ENCODE peak calls at places on chromosomes 5 and 9, in seven cellular contexts. S, B, N, I, C, Q and K are unnamed samples.
A peak's percentile ranks its signal among the peaks of the same experiment; 100 is the strongest.

GRCh38 chr5:163190762-163191161 is 246.6 kb upstream of the CCNG1 start:
- DNase-seq in S (no peak), B (no peak), N (no peak), I (no peak), C (no peak), Q (no peak), K (no peak)

GRCh38 chr5:119341452-119342349 is 14.1 kb upstream of the TNFAIP8 start:
- DNase-seq in S (no peak), B (no peak), N (no peak), I (no peak), C (peak; percentile 48), Q (no peak), K (no peak)

GRCh38 chr5:92518318-92518913 is 1062.6 kb downstream of the NR2F1-AS1 start:
- DNase-seq in S (no peak), B (no peak), N (no peak), I (no peak), C (peak; percentile 31), Q (peak; percentile 67), K (peak; percentile 57)

GRCh38 chr5:78065663-78066062 is 228.8 kb downstream of the AP3B1 start:
- DNase-seq in S (no peak), B (no peak), N (no peak), I (no peak), C (no peak), Q (no peak), K (no peak)

GRCh38 chr5:31993182-31993961 is 180.7 kb downstream of the GOLPH3 start:
- DNase-seq in S (no peak), B (no peak), N (no peak), I (no peak), C (no peak), Q (peak; percentile 50), K (peak; percentile 67)

GRCh38 chr5:138241688-138242547 is 28.8 kb upstream of the CDC23 start:
- DNase-seq in S (peak; percentile 22), B (no peak), N (no peak), I (no peak), C (peak; percentile 78), Q (peak; percentile 18), K (no peak)

GRCh38 chr9:112558476-112558875 is 71.8 kb downstream of the KIAA1958 start:
- DNase-seq in S (no peak), B (no peak), N (no peak), I (no peak), C (no peak), Q (peak; percentile 23), K (peak; percentile 52)

GRCh38 chr5:72066658-72067057 is 40.6 kb upstream of the MAP1B start:
- DNase-seq in S (no peak), B (no peak), N (no peak), I (no peak), C (no peak), Q (peak; percentile 81), K (peak; percentile 73)

GRCh38 chr9:18890372-18890771 is 142.6 kb downstream of the SAXO1 start:
- DNase-seq in S (no peak), B (no peak), N (no peak), I (no peak), C (no peak), Q (peak; percentile 68), K (peak; percentile 48)

GRCh38 chr9:69771775-69772418 is 12.1 kb upstream of the PTAR1 start:
- DNase-seq in S (no peak), B (no peak), N (no peak), I (no peak), C (no peak), Q (peak; percentile 74), K (peak; percentile 79)

GRCh38 chr5:43020294-43020711 is 19.8 kb downstream of the ANXA2R start:
- DNase-seq in S (no peak), B (no peak), N (no peak), I (no peak), C (peak; percentile 73), Q (no peak), K (no peak)

GRCh38 chr5:132457371-132458225 is 33.0 kb downstream of the IRF1 start:
- DNase-seq in S (no peak), B (peak; percentile 76), N (no peak), I (no peak), C (peak; percentile 94), Q (peak; percentile 71), K (peak; percentile 81)

GRCh38 chr9:90559075-90560073 is 83.2 kb downstream of the DIRAS2 start:
- DNase-seq in S (no peak), B (no peak), N (no peak), I (no peak), C (no peak), Q (no peak), K (peak; percentile 40)

GRCh38 chr5:125411163-125412050 is 665.0 kb upstream of the ZNF608 start:
- DNase-seq in S (no peak), B (no peak), N (no peak), I (no peak), C (no peak), Q (peak; percentile 78), K (peak; percentile 85)

GRCh38 chr9:4970970-4971641 is 14.0 kb upstream of the JAK2 start:
- DNase-seq in S (no peak), B (no peak), N (no peak), I (no peak), C (peak; percentile 60), Q (no peak), K (no peak)

GRCh38 chr5:83899351-83899970 is 178.8 kb upstream of the HAPLN1 start:
- DNase-seq in S (no peak), B (no peak), N (no peak), I (no peak), C (no peak), Q (no peak), K (peak; percentile 46)

GRCh38 chr5:123425444-123425843 is 2.2 kb upstream of the CEP120 start:
- DNase-seq in S (no peak), B (no peak), N (no peak), I (no peak), C (peak; percentile 53), Q (no peak), K (no peak)

GRCh38 chr5:133930061-133930823 is 38.2 kb downstream of the C5orf15 start:
- DNase-seq in S (no peak), B (no peak), N (peak; percentile 36), I (no peak), C (no peak), Q (peak; percentile 55), K (peak; percentile 82)

GRCh38 chr5:173733831-173734491 is 117.5 kb upstream of the BOD1 start:
- DNase-seq in S (no peak), B (no peak), N (no peak), I (no peak), C (no peak), Q (no peak), K (no peak)

GRCh38 chr5:128052764-128053163 is 30.8 kb upstream of the SLC12A2 start:
- DNase-seq in S (no peak), B (no peak), N (no peak), I (no peak), C (no peak), Q (no peak), K (no peak)

GRCh38 chr9:123401879-123402513 is 46.0 kb downstream of the CRB2 start:
- DNase-seq in S (no peak), B (no peak), N (no peak), I (peak; percentile 44), C (peak; percentile 52), Q (peak; percentile 70), K (peak; percentile 54)

GRCh38 chr9:75505654-75506053 is 384.8 kb upstream of the PCSK5 start:
- DNase-seq in S (no peak), B (peak; percentile 10), N (no peak), I (no peak), C (no peak), Q (no peak), K (no peak)

GRCh38 chr9:126516936-126517750 is 96.6 kb upstream of the LMX1B start:
- DNase-seq in S (peak; percentile 73), B (peak; percentile 54), N (peak; percentile 16), I (no peak), C (peak; percentile 87), Q (peak; percentile 78), K (peak; percentile 72)

GRCh38 chr9:131674425-131675421 is 65.2 kb downstream of the RAPGEF1 start:
- DNase-seq in S (no peak), B (no peak), N (no peak), I (no peak), C (no peak), Q (no peak), K (no peak)

GRCh38 chr5:177457239-177458121 is 10.9 kb downstream of the PRR7 start:
- DNase-seq in S (peak; percentile 72), B (peak; percentile 94), N (no peak), I (peak; percentile 96), C (peak; percentile 88), Q (peak; percentile 97), K (peak; percentile 97)

GRCh38 chr5:55188656-55189380 is 15.8 kb upstream of the CDC20B start:
- DNase-seq in S (no peak), B (no peak), N (no peak), I (no peak), C (no peak), Q (no peak), K (no peak)
- H3K4me3 ChIP-seq in S (no peak overlapping the region), B (no peak overlapping the region), N (no peak overlapping the region), I (no peak overlapping the region), C (no peak overlapping the region), Q (no peak overlapping the region), K (no peak overlapping the region)

GRCh38 chr5:88831856-88832255 is 51.1 kb downstream of the MEF2C start:
- DNase-seq in S (no peak), B (no peak), N (no peak), I (no peak), C (no peak), Q (no peak), K (no peak)

GRCh38 chr5:88836195-88836838 is 46.7 kb downstream of the MEF2C start:
- DNase-seq in S (peak; percentile 32), B (no peak), N (no peak), I (no peak), C (no peak), Q (peak; percentile 49), K (peak; percentile 18)

GRCh38 chr5:88834499-88834898 is 48.5 kb downstream of the MEF2C start:
- DNase-seq in S (no peak), B (no peak), N (no peak), I (no peak), C (no peak), Q (no peak), K (no peak)

GRCh38 chr5:88834108-88834462 is 48.9 kb downstream of the MEF2C start:
- DNase-seq in S (no peak), B (no peak), N (no peak), I (no peak), C (no peak), Q (no peak), K (no peak)

GRCh38 chr5:88833371-88834107 is 49.4 kb downstream of the MEF2C start:
- DNase-seq in S (peak; percentile 36), B (no peak), N (no peak), I (no peak), C (no peak), Q (peak; percentile 89), K (peak; percentile 76)
- H3K4me3 ChIP-seq in S (peak overlapping the region; percentile 54), B (no peak overlapping the region), N (no peak overlapping the region), I (no peak overlapping the region), C (no peak overlapping the region), Q (peak overlapping the region; percentile 25), K (no peak overlapping the region)

DNA sequence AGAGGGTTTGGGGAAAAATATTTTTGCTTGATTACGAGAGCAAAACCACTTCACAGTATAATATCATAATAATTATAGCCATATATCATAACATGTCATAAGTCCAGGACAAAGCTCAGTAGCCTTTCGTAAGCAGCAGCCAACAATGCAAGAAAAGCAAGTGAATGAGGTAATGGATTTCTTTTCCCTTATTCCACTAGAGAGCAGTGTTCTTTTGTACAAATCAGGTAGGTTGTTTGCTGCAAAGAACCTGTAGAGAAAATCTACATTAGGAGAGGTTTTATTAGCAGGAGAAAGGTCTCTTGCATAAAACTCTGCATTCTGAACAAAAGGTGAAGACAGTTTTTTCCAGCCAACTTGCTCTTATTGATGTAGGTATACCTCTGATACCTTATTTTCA is 1033.4 kb downstream of the TLE4 start:
- DNase-seq in S (no peak), B (no peak), N (no peak), I (peak; percentile 11), C (peak; percentile 11), Q (peak; percentile 71), K (peak; percentile 60)
- H3K4me3 ChIP-seq in S (no peak overlapping the region), B (no peak overlapping the region), N (no peak overlapping the region), I (no peak overlapping the region), C (no peak overlapping the region), Q (no peak overlapping the region), K (no peak overlapping the region)

GRCh38 chr9:115115117-115115880 is 2.7 kb downstream of the TNC start:
- DNase-seq in S (no peak), B (no peak), N (no peak), I (no peak), C (no peak), Q (no peak), K (peak; percentile 44)
- H3K4me3 ChIP-seq in S (no peak overlapping the region), B (no peak overlapping the region), N (no peak overlapping the region), I (no peak overlapping the region), C (no peak overlapping the region), Q (no peak overlapping the region), K (peak overlapping the region; percentile 19)